ENCODE peak calls at places on chromosomes 5 and 9, in ten cellular contexts. C, R, Q, K, M, D, Y, J, W and O are unnamed samples.

GRCh38 chr5:4738298-4738697 is 401.8 kb upstream of the ADAMTS16 start:
- DNase-seq in J (no peak), Q (no peak), M (no peak), D (no peak), R (no peak), C (no peak), K (no peak), W (no peak), Y (no peak), O (no peak)

GRCh38 chr9:114163517-114163924 is 8.2 kb downstream of the COL27A1 start:
- DNase-seq in Y (no peak), Q (no peak), C (no peak), M (no peak), R (no peak), J (no peak), D (no peak), W (no peak), K (no peak), O (peak; percentile 68)

GRCh38 chr9:35690447-35691324 is 961 bp upstream of the TPM2 start:
- DNase-seq in M (peak; percentile 38), K (no peak), C (peak; percentile 14), D (no peak), J (peak; percentile 52), W (peak; percentile 76), R (no peak), Y (peak; percentile 65), Q (peak; percentile 26), O (peak; percentile 90)

GRCh38 chr5:179181988-179182387 is 121.8 kb downstream of the ZNF354C start:
- DNase-seq in D (no peak), J (no peak), R (no peak), M (no peak), Q (no peak), C (no peak), K (no peak), Y (no peak), W (no peak), O (no peak)

GRCh38 chr5:116553366-116553765 is 21.3 kb downstream of the SEMA6A start:
- DNase-seq in M (peak; percentile 49), W (no peak), C (no peak), Y (no peak), K (no peak), R (no peak), D (no peak), Q (no peak), J (peak; percentile 79), O (no peak)

GRCh38 chr5:91179018-91179417 is 204.1 kb downstream of the ARRDC3 start:
- DNase-seq in D (no peak), R (no peak), K (no peak), Q (no peak), Y (no peak), W (no peak), M (no peak), C (no peak), J (no peak), O (no peak)

GRCh38 chr9:35517136-35517535 is 27.2 kb downstream of the RUSC2 start:
- DNase-seq in Y (no peak), R (no peak), M (peak; percentile 36), D (no peak), Q (no peak), K (no peak), C (no peak), W (no peak), J (peak; percentile 67), O (no peak)

GRCh38 chr9:137138058-137138697 is 776 bp upstream of the GRIN1 start:
- DNase-seq in J (peak; percentile 78), W (no peak), K (no peak), D (no peak), R (peak; percentile 60), C (no peak), Y (no peak), M (peak; percentile 67), Q (no peak), O (no peak)

GRCh38 chr5:98341038-98341710 is 432.3 kb upstream of the RGMB start:
- DNase-seq in W (no peak), J (no peak), D (no peak), K (no peak), Q (no peak), Y (peak; percentile 74), M (no peak), C (no peak), R (no peak), O (no peak)

GRCh38 chr5:67289763-67290521 is 93.3 kb upstream of the CD180 start:
- DNase-seq in D (no peak), Q (no peak), M (no peak), J (no peak), R (no peak), C (no peak), K (no peak), W (no peak), Y (no peak), O (peak; percentile 51)

GRCh38 chr5:174145821-174146220 is 100.3 kb downstream of the NSG2 start:
- DNase-seq in M (peak; percentile 81), D (no peak), R (no peak), W (no peak), J (peak; percentile 92), Q (peak; percentile 28), K (no peak), Y (no peak), C (no peak), O (no peak)

GRCh38 chr5:114789773-114790402 is 379.8 kb downstream of the TRIM36 start:
- DNase-seq in K (no peak), R (no peak), J (no peak), C (no peak), Y (no peak), M (no peak), D (no peak), W (no peak), Q (peak; percentile 37), O (no peak)

GRCh38 chr9:118330191-118330986 is 626.2 kb downstream of the TLR4 start:
- DNase-seq in W (no peak), R (no peak), M (no peak), C (no peak), J (no peak), D (no peak), Q (no peak), K (no peak), Y (no peak), O (no peak)

GRCh38 chr9:81892440-81892839 is 35.8 kb upstream of the SPATA31D4 start:
- DNase-seq in D (no peak), R (no peak), K (no peak), C (no peak), Y (no peak), J (no peak), M (no peak), W (no peak), Q (no peak), O (no peak)

GRCh38 chr9:92030367-92030766 is 80.3 kb upstream of the ROR2 start:
- DNase-seq in Y (no peak), W (no peak), C (no peak), J (no peak), M (no peak), D (no peak), K (no peak), Q (no peak), R (no peak), O (no peak)

GRCh38 chr9:5871785-5872184 is 18.9 kb upstream of the MLANA start:
- DNase-seq in K (no peak), W (no peak), M (no peak), J (no peak), R (no peak), D (no peak), Y (no peak), Q (no peak), C (no peak), O (no peak)